ENCODE peak calls at places on chromosome 7, in nine cellular contexts. D, T, Q, A, E, W, Z, S and B are unnamed samples.

GRCh38 chr7:78148166-78148894 is 349.8 kb downstream of the PHTF2 start:
- DNase-seq in D (no peak), T (no peak), Q (no peak), A (peak; percentile 16), E (no peak), W (no peak), Z (no peak), S (no peak), B (no peak)

GRCh38 chr7:29853072-29853471 is 46.8 kb downstream of the WIPF3 start:
- DNase-seq in D (no peak), T (no peak), Q (no peak), A (no peak), E (no peak), W (no peak), Z (no peak), S (no peak), B (no peak)

GRCh38 chr7:86785641-86786040 is 141.9 kb downstream of the GRM3 start:
- DNase-seq in D (no peak), T (no peak), Q (no peak), A (no peak), E (no peak), W (no peak), Z (no peak), S (no peak), B (no peak)

GRCh38 chr7:46015107-46015868 is 94.2 kb upstream of the IGFBP3 start:
- DNase-seq in D (peak; percentile 73), T (peak; percentile 13), Q (no peak), A (no peak), E (no peak), W (no peak), Z (no peak), S (no peak), B (peak; percentile 50)

GRCh38 chr7:156932006-156932405 is 17.5 kb upstream of the NOM1 start:
- DNase-seq in D (no peak), T (no peak), Q (no peak), A (peak; percentile 8), E (no peak), W (no peak), Z (no peak), S (no peak), B (no peak)

GRCh38 chr7:5452937-5453540 is 29.4 kb upstream of the TNRC18 start:
- DNase-seq in D (peak; percentile 44), T (peak; percentile 43), Q (no peak), A (peak; percentile 80), E (no peak), W (no peak), Z (no peak), S (peak; percentile 82), B (no peak)

GRCh38 chr7:133860628-133861135 is 266.5 kb upstream of the LRGUK start:
- DNase-seq in D (no peak), T (no peak), Q (no peak), A (no peak), E (no peak), W (no peak), Z (no peak), S (no peak), B (no peak)

GRCh38 chr7:30973791-30974604 is 10.2 kb downstream of the GHRHR start:
- DNase-seq in D (no peak), T (no peak), Q (no peak), A (no peak), E (no peak), W (no peak), Z (no peak), S (peak; percentile 12), B (no peak)

GRCh38 chr7:41886906-41887311 is 184.0 kb upstream of the INHBA start:
- DNase-seq in D (no peak), T (peak; percentile 88), Q (peak; percentile 93), A (peak; percentile 98), E (no peak), W (no peak), Z (no peak), S (peak; percentile 91), B (peak; percentile 52)

GRCh38 chr7:1712907-1713501 is 42.9 kb downstream of the ELFN1 start:
- DNase-seq in D (no peak), T (no peak), Q (no peak), A (no peak), E (no peak), W (no peak), Z (no peak), S (no peak), B (no peak)

GRCh38 chr7:52271663-52272062 is 763.8 kb upstream of the POM121L12 start:
- DNase-seq in D (no peak), T (no peak), Q (no peak), A (no peak), E (no peak), W (no peak), Z (no peak), S (no peak), B (no peak)